ENCODE peak calls at places on chromosomes 3 and 15, in four cellular contexts. N is AG08395; R is activated CD4-positive, alpha-beta T cell treated with anti-CD3 and anti-CD28 coated beads, Interleukin-2, amount 10 ng/mL, durations not matched to agents 7 days and 5 days; M is mesendoderm. F is an unnamed sample.

GRCh38 chr15:81400640-81401236 is 26.7 kb upstream of the TMC3 start:
- DNase-seq in N (peak; percentile 65), R (peak; percentile 31), M (peak; percentile 72), F (no peak)

GRCh38 chr3:193701896-193702644 is 109.1 kb downstream of the OPA1 start:
- DNase-seq in N (peak; percentile 22), R (no peak), M (no peak), F (no peak)

GRCh38 chr3:173395073-173395411 is 2.5 kb upstream of the NLGN1 start:
- DNase-seq in N (no peak), R (no peak), M (peak; percentile 80), F (no peak)

GRCh38 chr15:78130466-78131294 is 565 bp downstream of the CIB2 start:
- DNase-seq in N (no peak), R (no peak), M (no peak), F (no peak)

GRCh38 chr3:151923901-151924300 is 50.5 kb downstream of the SUCNR1 start:
- DNase-seq in N (no peak), R (no peak), M (no peak), F (no peak)

GRCh38 chr3:60756636-60757035 is 494.6 kb downstream of the FHIT start:
- DNase-seq in N (peak; percentile 19), R (no peak), M (no peak), F (no peak)

GRCh38 chr3:194828926-194829325 is 143.2 kb downstream of the FAM43A start:
- DNase-seq in N (no peak), R (no peak), M (no peak), F (no peak)

GRCh38 chr3:172562881-172563835 is 39.9 kb upstream of the TNFSF10 start:
- DNase-seq in N (peak; percentile 54), R (peak; percentile 28), M (no peak), F (peak; percentile 32)

GRCh38 chr15:27358751-27359434 is 387.9 kb downstream of the GABRG3 start:
- DNase-seq in N (peak; percentile 16), R (no peak), M (peak; percentile 48), F (no peak)

GRCh38 chr3:8470801-8471200 is 30.8 kb upstream of the LMCD1 start:
- DNase-seq in N (no peak), R (no peak), M (no peak), F (no peak)

GRCh38 chr3:162938073-162938472 is 1441.5 kb downstream of the OTOL1 start:
- DNase-seq in N (no peak), R (no peak), M (no peak), F (no peak)

GRCh38 chr3:47573190-47574172 is 5.2 kb downstream of the CSPG5 start:
- DNase-seq in N (no peak), R (no peak), M (peak; percentile 49), F (no peak)

GRCh38 chr15:33215941-33216872 is 21.7 kb upstream of the FMN1 start:
- DNase-seq in N (peak; percentile 27), R (no peak), M (peak; percentile 65), F (no peak)

GRCh38 chr15:85879334-85880163 is 84.8 kb upstream of the KLHL25 start:
- DNase-seq in N (peak; percentile 65), R (no peak), M (peak; percentile 59), F (no peak)

GRCh38 chr3:13420817-13421755 is 964 bp upstream of the NUP210 start:
- DNase-seq in N (no peak), R (peak; percentile 82), M (no peak), F (peak; percentile 87)

GRCh38 chr3:18812316-18812715 is 336.0 kb upstream of the KCNH8 start:
- DNase-seq in N (no peak), R (no peak), M (no peak), F (no peak)

GRCh38 chr3:134460965-134461364 is 24.8 kb downstream of the ANAPC13 start:
- DNase-seq in N (peak; percentile 70), R (no peak), M (no peak), F (no peak)

GRCh38 chr15:31358163-31358562 is 31.5 kb downstream of the KLF13 start:
- DNase-seq in N (no peak), R (no peak), M (no peak), F (no peak)

GRCh38 chr3:134652886-134653630 is 2.2 kb upstream of the KY start:
- DNase-seq in N (no peak), R (no peak), M (no peak), F (no peak)

GRCh38 chr15:66789029-66790025 is 87.3 kb downstream of the SMAD6 start:
- DNase-seq in N (peak; percentile 80), R (no peak), M (peak; percentile 83), F (no peak)

GRCh38 chr3:98765721-98766120 is 2.6 kb downstream of the ST3GAL6 start:
- DNase-seq in N (no peak), R (no peak), M (no peak), F (no peak)

GRCh38 chr3:50324351-50325144 is 2.0 kb upstream of the HYAL2 start:
- DNase-seq in N (peak; percentile 72), R (peak; percentile 67), M (peak; percentile 93), F (peak; percentile 69)

GRCh38 chr3:9653565-9654248 is 4.4 kb downstream of the MTMR14 start:
- DNase-seq in N (no peak), R (no peak), M (no peak), F (no peak)

GRCh38 chr15:38176155-38176554 is 76.5 kb upstream of the SPRED1 start:
- DNase-seq in N (peak; percentile 78), R (no peak), M (no peak), F (no peak)

GRCh38 chr3:141523615-141524375 is 37.0 kb downstream of the RASA2 start:
- DNase-seq in N (no peak), R (no peak), M (no peak), F (no peak)

GRCh38 chr3:149654188-149654601 is 3.6 kb downstream of the WWTR1 start:
- DNase-seq in N (peak; percentile 48), R (no peak), M (no peak), F (no peak)

F was measured in activated CD4-positive, alpha-beta memory T cell treated with anti-CD3 and anti-CD28 coated beads, Interleukin-2, amount 10 ng/mL, durations not matched to agents 7 days and 5 days.